ENCODE peak calls at places on chromosomes 7 and 10, in ten cellular contexts. C, O, S, E, N, M, V, W, L and F are unnamed samples.

GRCh38 chr10:87860156-87860795 is 3.1 kb downstream of the KLLN start:
- DNase-seq in C (no peak), O (peak), S (peak), E (no peak), N (peak), M (no peak), V (no peak), W (no peak), L (peak), F (no peak)

GRCh38 chr10:31929986-31930675 is 1.5 kb upstream of the ARHGAP12 start:
- DNase-seq in C (no peak), O (no peak), S (no peak), E (no peak), N (peak), M (no peak), V (no peak), W (no peak), L (no peak), F (no peak)

GRCh38 chr10:93379366-93380042 is 102.6 kb downstream of the MYOF start:
- DNase-seq in C (no peak), O (no peak), S (no peak), E (no peak), N (no peak), M (no peak), V (peak), W (no peak), L (peak), F (no peak)

GRCh38 chr10:71963351-71963755 is 842 bp upstream of the CHST3 start:
- DNase-seq in C (no peak), O (no peak), S (peak), E (no peak), N (no peak), M (no peak), V (no peak), W (no peak), L (no peak), F (no peak)

GRCh38 chr7:102883098-102883860 is 29.5 kb upstream of the LRRC17 start:
- DNase-seq in C (no peak), O (peak), S (no peak), E (no peak), N (no peak), M (no peak), V (no peak), W (no peak), L (peak), F (no peak)

GRCh38 chr10:123945506-123945905 is 53.9 kb upstream of the CPXM2 start:
- DNase-seq in C (no peak), O (no peak), S (peak), E (no peak), N (no peak), M (no peak), V (no peak), W (no peak), L (peak), F (no peak)

GRCh38 chr7:8141070-8141469 is 120.9 kb downstream of the ICA1 start:
- DNase-seq in C (no peak), O (no peak), S (no peak), E (no peak), N (no peak), M (no peak), V (no peak), W (no peak), L (no peak), F (no peak)

GRCh38 chr10:15640536-15641085 is 79.1 kb downstream of the ITGA8 start:
- DNase-seq in C (no peak), O (no peak), S (no peak), E (no peak), N (no peak), M (no peak), V (no peak), W (no peak), L (no peak), F (no peak)

GRCh38 chr10:17394854-17395253 is 59.5 kb downstream of the ST8SIA6 start:
- DNase-seq in C (no peak), O (no peak), S (no peak), E (no peak), N (no peak), M (no peak), V (no peak), W (no peak), L (no peak), F (no peak)

GRCh38 chr7:2092279-2092678 is 140.5 kb downstream of the MAD1L1 start:
- DNase-seq in C (no peak), O (no peak), S (no peak), E (no peak), N (no peak), M (no peak), V (no peak), W (no peak), L (no peak), F (no peak)

GRCh38 chr10:50349554-50349953 is 98.2 kb upstream of the ASAH2 start:
- DNase-seq in C (no peak), O (no peak), S (no peak), E (no peak), N (no peak), M (no peak), V (no peak), W (no peak), L (no peak), F (no peak)

GRCh38 chr10:92677708-92678107 is 12.0 kb upstream of the HHEX start:
- DNase-seq in C (no peak), O (no peak), S (no peak), E (no peak), N (no peak), M (no peak), V (no peak), W (no peak), L (no peak), F (no peak)

GRCh38 chr10:63553031-63553430 is 31.8 kb downstream of the REEP3 start:
- DNase-seq in C (no peak), O (peak), S (no peak), E (no peak), N (no peak), M (no peak), V (peak), W (no peak), L (peak), F (no peak)

GRCh38 chr10:7826971-7827370 is 8.7 kb downstream of the TAF3 start:
- DNase-seq in C (no peak), O (no peak), S (peak), E (no peak), N (no peak), M (no peak), V (no peak), W (no peak), L (peak), F (no peak)

GRCh38 chr7:86932038-86932512 is 127.4 kb downstream of the ELAPOR2 start:
- DNase-seq in C (no peak), O (no peak), S (peak), E (no peak), N (no peak), M (no peak), V (no peak), W (no peak), L (peak), F (no peak)

GRCh38 chr10:71314028-71314693 is 4.9 kb upstream of the SLC29A3 start:
- DNase-seq in C (no peak), O (no peak), S (peak), E (no peak), N (peak), M (peak), V (no peak), W (no peak), L (no peak), F (no peak)

GRCh38 chr10:124265776-124266467 is 152.8 kb downstream of the OAT start:
- DNase-seq in C (no peak), O (no peak), S (no peak), E (no peak), N (no peak), M (no peak), V (no peak), W (peak), L (no peak), F (no peak)

GRCh38 chr10:36493511-36493880 is 631.9 kb upstream of the ANKRD30A start:
- DNase-seq in C (no peak), O (no peak), S (no peak), E (no peak), N (no peak), M (no peak), V (no peak), W (no peak), L (peak), F (no peak)

GRCh38 chr10:30247704-30248103 is 101.4 kb downstream of the MTPAP start:
- DNase-seq in C (no peak), O (no peak), S (no peak), E (no peak), N (no peak), M (no peak), V (no peak), W (no peak), L (no peak), F (no peak)

GRCh38 chr10:114893248-114893647 is 44.7 kb upstream of the TRUB1 start:
- DNase-seq in C (no peak), O (no peak), S (no peak), E (no peak), N (no peak), M (no peak), V (no peak), W (no peak), L (no peak), F (no peak)

GRCh38 chr7:129389829-129390228 is 44.4 kb upstream of the STRIP2 start:
- DNase-seq in C (no peak), O (no peak), S (no peak), E (no peak), N (no peak), M (no peak), V (no peak), W (no peak), L (no peak), F (no peak)

GRCh38 chr7:24920702-24921679 is 59.0 kb downstream of the OSBPL3 start:
- DNase-seq in C (no peak), O (peak), S (no peak), E (no peak), N (no peak), M (no peak), V (no peak), W (no peak), L (no peak), F (no peak)

GRCh38 chr7:128056901-128057300 is 25.7 kb upstream of the LRRC4 start:
- DNase-seq in C (no peak), O (no peak), S (no peak), E (no peak), N (no peak), M (no peak), V (peak), W (no peak), L (no peak), F (no peak)

GRCh38 chr10:4219901-4220300 is 434.9 kb upstream of the KLF6 start:
- DNase-seq in C (no peak), O (no peak), S (no peak), E (no peak), N (no peak), M (no peak), V (no peak), W (no peak), L (no peak), F (no peak)

GRCh38 chr10:22631646-22632278 is 82.6 kb downstream of the PIP4K2A start:
- DNase-seq in C (no peak), O (no peak), S (no peak), E (no peak), N (no peak), M (no peak), V (no peak), W (no peak), L (no peak), F (no peak)

GRCh38 chr7:17121671-17122070 is 176.8 kb upstream of the AHR start:
- DNase-seq in C (no peak), O (no peak), S (no peak), E (no peak), N (no peak), M (no peak), V (no peak), W (no peak), L (no peak), F (no peak)

GRCh38 chr10:132848306-132848705 is 62.4 kb upstream of the NKX6-2 start:
- DNase-seq in C (no peak), O (no peak), S (no peak), E (peak), N (no peak), M (no peak), V (no peak), W (no peak), L (no peak), F (peak)

GRCh38 chr7:30164567-30164966 is 29.8 kb downstream of the MTURN start:
- DNase-seq in C (no peak), O (peak), S (peak), E (no peak), N (peak), M (no peak), V (no peak), W (no peak), L (peak), F (no peak)

GRCh38 chr7:43175525-43176200 is 63.2 kb downstream of the HECW1 start:
- DNase-seq in C (no peak), O (no peak), S (no peak), E (no peak), N (no peak), M (no peak), V (no peak), W (no peak), L (peak), F (no peak)

GRCh38 chr10:127193125-127193524 is 3.3 kb downstream of the INSYN2A start:
- DNase-seq in C (no peak), O (no peak), S (no peak), E (no peak), N (no peak), M (no peak), V (peak), W (no peak), L (no peak), F (no peak)

GRCh38 chr10:1412531-1413189 is 324.7 kb downstream of the ADARB2 start:
- DNase-seq in C (no peak), O (no peak), S (no peak), E (no peak), N (no peak), M (no peak), V (no peak), W (peak), L (no peak), F (no peak)

GRCh38 chr7:91347288-91347687 is 83.1 kb downstream of the FZD1 start:
- DNase-seq in C (peak), O (no peak), S (no peak), E (no peak), N (no peak), M (no peak), V (no peak), W (no peak), L (peak), F (no peak)

GRCh38 chr10:61464461-61465215 is 11.5 kb upstream of the TMEM26 start:
- DNase-seq in C (no peak), O (peak), S (no peak), E (no peak), N (no peak), M (no peak), V (peak), W (no peak), L (peak), F (no peak)

GRCh38 chr10:61470730-61471129 is 17.5 kb upstream of the TMEM26 start:
- DNase-seq in C (no peak), O (peak), S (no peak), E (no peak), N (no peak), M (no peak), V (no peak), W (no peak), L (no peak), F (no peak)

GRCh38 chr10:61463035-61463909 is 10.1 kb upstream of the TMEM26 start:
- DNase-seq in C (no peak), O (no peak), S (no peak), E (no peak), N (no peak), M (no peak), V (peak), W (no peak), L (peak), F (no peak)

GRCh38 chr10:61465216-61465496 is 12.0 kb upstream of the TMEM26 start:
- DNase-seq in C (no peak), O (no peak), S (no peak), E (no peak), N (no peak), M (no peak), V (no peak), W (no peak), L (no peak), F (no peak)

GRCh38 chr10:61465807-61466425 is 12.7 kb upstream of the TMEM26 start:
- DNase-seq in C (no peak), O (no peak), S (peak), E (no peak), N (no peak), M (no peak), V (no peak), W (no peak), L (peak), F (no peak)
- TF ChIP-seq CTCF in C (no peak), O (no peak), S (peak), E (no peak), N (no peak), M (no peak), V (no peak), W (peak), L (no peak), F (no peak)

GRCh38 chr10:106707657-106708056 is 456.8 kb downstream of the SORCS1 start:
- DNase-seq in C (no peak), O (no peak), S (peak), E (no peak), N (no peak), M (no peak), V (no peak), W (no peak), L (no peak), F (no peak)

GRCh38 chr10:106711313-106711906 is 453.1 kb downstream of the SORCS1 start:
- DNase-seq in C (no peak), O (no peak), S (peak), E (no peak), N (peak), M (peak), V (no peak), W (no peak), L (peak), F (no peak)

GRCh38 chr10:106708521-106708920 is 456.0 kb downstream of the SORCS1 start:
- DNase-seq in C (no peak), O (no peak), S (peak), E (no peak), N (no peak), M (no peak), V (no peak), W (no peak), L (no peak), F (no peak)

DNA sequence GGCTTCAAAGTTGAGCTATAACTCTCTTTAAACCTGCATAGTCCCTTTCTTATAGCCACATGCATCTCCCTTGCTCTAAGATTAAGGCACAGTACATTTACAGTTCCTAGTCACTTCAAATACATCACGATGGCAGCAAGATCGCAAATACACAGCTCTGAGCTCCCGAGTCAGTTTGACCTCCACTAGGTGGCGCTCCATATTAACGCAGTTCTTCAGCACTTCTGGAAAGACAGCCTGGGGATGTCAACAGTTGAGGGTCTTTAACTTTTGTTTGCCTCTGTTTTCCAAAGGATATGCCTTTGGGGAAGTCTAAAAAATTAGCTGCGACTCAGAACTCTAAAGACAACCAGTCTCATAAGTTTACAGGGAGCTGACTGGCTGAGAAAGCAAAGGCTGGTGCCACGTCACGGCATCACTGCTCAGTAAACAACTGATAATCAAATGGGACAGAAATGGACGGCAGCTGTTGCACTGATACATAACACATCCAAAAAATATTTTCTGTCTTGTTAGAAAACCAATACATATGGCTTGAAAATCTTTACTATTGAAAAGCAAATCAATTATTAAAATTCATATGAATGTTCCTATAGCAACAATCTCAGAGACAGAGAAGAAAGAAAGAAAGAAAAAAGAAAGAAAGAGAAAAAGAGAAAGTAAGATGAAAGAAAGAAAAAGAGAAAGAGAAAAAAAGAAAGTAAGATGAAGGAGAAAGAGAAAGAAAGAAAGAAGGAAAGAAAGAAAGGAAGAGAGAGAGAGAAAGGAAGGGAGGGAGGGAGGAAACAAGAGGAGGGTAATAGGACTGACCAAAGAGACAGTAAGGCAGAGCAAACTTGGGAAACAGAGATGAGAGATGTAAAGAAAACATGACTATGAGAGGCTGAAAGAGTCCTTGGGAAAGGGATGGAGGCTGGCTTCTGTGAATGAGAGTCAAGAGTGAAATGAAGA is 458.7 kb downstream of the SORCS1 start:
- DNase-seq in C (no peak), O (no peak), S (peak), E (no peak), N (peak), M (peak), V (peak), W (no peak), L (peak), F (peak)
- TF ChIP-seq CTCF in C (peak), O (peak), S (peak), E (peak), N (peak), M (peak), V (peak), W (peak), L (peak), F (peak)

DNA sequence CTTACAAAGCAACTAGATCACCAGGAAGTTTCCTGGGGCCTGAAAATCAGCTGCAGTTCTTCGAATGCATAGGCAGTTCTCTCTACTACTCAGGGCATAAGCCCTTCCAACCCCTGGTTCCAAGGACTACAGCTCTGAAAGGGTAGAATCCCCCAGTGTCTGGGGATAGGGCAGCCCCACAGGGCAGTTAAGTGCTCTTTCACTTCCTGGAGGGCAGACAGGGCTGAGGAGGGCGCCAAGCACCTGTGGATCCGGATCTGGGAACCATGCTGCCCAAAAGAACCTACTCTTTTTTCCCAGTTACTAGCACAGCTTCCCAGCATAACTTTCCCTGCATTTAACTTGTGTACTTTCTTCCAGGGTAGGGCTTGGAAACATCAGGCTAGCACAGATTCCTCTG is 41.1 kb downstream of the CXCL12 start:
- DNase-seq in C (no peak), O (peak), S (peak), E (peak), N (no peak), M (no peak), V (no peak), W (no peak), L (no peak), F (no peak)
- TF ChIP-seq CTCF in C (no peak), O (no peak), S (peak), E (no peak), N (no peak), M (no peak), V (no peak), W (peak), L (no peak), F (no peak)

GRCh38 chr7:114343949-114344708 is 70.5 kb upstream of the FOXP2 start:
- DNase-seq in C (no peak), O (no peak), S (no peak), E (no peak), N (no peak), M (no peak), V (no peak), W (no peak), L (no peak), F (no peak)
- TF ChIP-seq CTCF in C (no peak), O (no peak), S (no peak), E (no peak), N (no peak), M (no peak), V (no peak), W (no peak), L (no peak), F (no peak)

DNA sequence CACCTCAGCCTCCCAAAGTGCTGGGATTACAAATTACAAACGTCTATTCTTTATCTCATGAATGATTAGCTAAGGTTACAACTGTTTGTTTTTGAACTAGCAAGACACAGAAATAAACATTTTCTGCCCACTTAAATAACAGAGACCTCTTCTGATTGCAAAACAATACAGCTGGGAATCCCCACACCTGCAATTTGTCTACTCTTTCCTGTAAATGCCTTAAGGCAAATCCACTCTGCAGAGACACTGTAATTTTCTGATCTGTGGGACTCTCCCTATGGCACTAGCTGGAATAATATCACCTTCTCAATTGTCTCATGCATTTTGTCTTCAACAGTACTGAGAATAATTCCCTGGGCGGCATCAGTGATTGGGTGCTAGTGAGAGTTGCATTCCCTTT is 149.3 kb upstream of the FAM3C start:
- DNase-seq in C (no peak), O (no peak), S (no peak), E (no peak), N (no peak), M (no peak), V (no peak), W (no peak), L (peak), F (no peak)
- TF ChIP-seq CTCF in C (no peak), O (no peak), S (no peak), E (no peak), N (no peak), M (no peak), V (no peak), W (no peak), L (no peak), F (no peak)